ENCODE peak calls at places on chromosomes 2 and 18, in five cellular contexts. I is left cardiac atrium, R is mesendoderm, D is activated gamma-delta T cell, B is endothelial cell. Z is an unnamed sample.

GRCh38 chr2:64799592-64800252 is 146.0 kb upstream of the SERTAD2 start:
- DNase-seq in I (no peak), R (no peak), D (no peak), B (no peak), Z (no peak)

GRCh38 chr18:47683774-47684173 is 246.7 kb downstream of the SMAD2 start:
- DNase-seq in I (no peak), R (no peak), D (no peak), B (no peak), Z (no peak)

GRCh38 chr2:147909178-147909577 is 64.3 kb downstream of the ACVR2A start:
- DNase-seq in I (no peak), R (no peak), D (no peak), B (no peak), Z (no peak)

GRCh38 chr2:226336283-226336682 is 463.3 kb downstream of the IRS1 start:
- DNase-seq in I (no peak), R (no peak), D (no peak), B (no peak), Z (no peak)

GRCh38 chr2:231786177-231786916 is at the start of gene COPS7B:
- DNase-seq in I (peak), R (peak), D (peak), B (peak), Z (peak)

GRCh38 chr2:30693821-30694281 is 113.4 kb downstream of the CAPN13 start:
- DNase-seq in I (no peak), R (peak), D (no peak), B (no peak), Z (no peak)

GRCh38 chr2:149431337-149431736 is 101.0 kb downstream of the LYPD6 start:
- DNase-seq in I (no peak), R (no peak), D (no peak), B (no peak), Z (no peak)

GRCh38 chr2:65937379-65938160 is 497.4 kb upstream of the MEIS1 start:
- DNase-seq in I (no peak), R (no peak), D (no peak), B (no peak), Z (no peak)

GRCh38 chr2:85756822-85757435 is 3.1 kb downstream of the ATOH8 start:
- DNase-seq in I (no peak), R (no peak), D (no peak), B (no peak), Z (no peak)

GRCh38 chr2:132978840-132979239 is 308.8 kb upstream of the LYPD1 start:
- DNase-seq in I (no peak), R (no peak), D (no peak), B (no peak), Z (no peak)

GRCh38 chr2:59025157-59025757 is 784.1 kb upstream of the FANCL start:
- DNase-seq in I (peak), R (peak), D (no peak), B (peak), Z (peak)

GRCh38 chr2:60926751-60927568 is 45.6 kb downstream of the REL start:
- DNase-seq in I (no peak), R (no peak), D (no peak), B (no peak), Z (no peak)

GRCh38 chr2:208363485-208363884 is 43.1 kb upstream of the PTH2R start:
- DNase-seq in I (no peak), R (no peak), D (no peak), B (no peak), Z (no peak)

GRCh38 chr2:5976626-5977025 is 284.4 kb downstream of the SOX11 start:
- DNase-seq in I (no peak), R (peak), D (no peak), B (no peak), Z (no peak)

GRCh38 chr2:24124003-24124585 is 825 bp downstream of the FAM228B start:
- DNase-seq in I (no peak), R (no peak), D (no peak), B (no peak), Z (peak)

GRCh38 chr2:85133751-85134254 is 611 bp downstream of the TCF7L1 start:
- DNase-seq in I (peak), R (peak), D (no peak), B (peak), Z (peak)

GRCh38 chr18:27839141-27839540 is 337.8 kb downstream of the CDH2 start:
- DNase-seq in I (no peak), R (peak), D (no peak), B (no peak), Z (no peak)

GRCh38 chr2:233486778-233487552 is 79.6 kb downstream of the USP40 start:
- DNase-seq in I (no peak), R (no peak), D (no peak), B (no peak), Z (no peak)

GRCh38 chr18:8786766-8787670 is 81.7 kb downstream of the MTCL1 start:
- DNase-seq in I (no peak), R (no peak), D (no peak), B (no peak), Z (no peak)

GRCh38 chr2:134431837-134432437 is 178.1 kb downstream of the MGAT5 start:
- DNase-seq in I (no peak), R (peak), D (no peak), B (no peak), Z (no peak)

GRCh38 chr2:238163494-238164198 is 4.9 kb downstream of the ERFE start:
- DNase-seq in I (peak), R (no peak), D (no peak), B (no peak), Z (no peak)

GRCh38 chr2:47867205-47867604 is 39.1 kb downstream of the FBXO11 start:
- DNase-seq in I (no peak), R (no peak), D (no peak), B (no peak), Z (no peak)

GRCh38 chr18:57516068-57516467 is 70.4 kb downstream of the FECH start:
- DNase-seq in I (no peak), R (no peak), D (no peak), B (no peak), Z (no peak)

GRCh38 chr2:9807056-9807455 is 36.2 kb upstream of the TAF1B start:
- DNase-seq in I (no peak), R (no peak), D (no peak), B (no peak), Z (no peak)

GRCh38 chr2:55009277-55010055 is 40.8 kb downstream of the RTN4 start:
- DNase-seq in I (no peak), R (no peak), D (no peak), B (no peak), Z (no peak)

GRCh38 chr2:30711646-30712085 is 95.6 kb downstream of the CAPN13 start:
- DNase-seq in I (peak), R (peak), D (no peak), B (peak), Z (peak)

GRCh38 chr2:193231634-193232033 is 1036.9 kb upstream of the TMEFF2 start:
- DNase-seq in I (no peak), R (no peak), D (no peak), B (no peak), Z (no peak)

GRCh38 chr2:109523536-109524361 is 90.0 kb downstream of the SEPTIN10 start:
- DNase-seq in I (no peak), R (no peak), D (no peak), B (no peak), Z (no peak)

GRCh38 chr2:168336786-168337388 is 89.5 kb upstream of the STK39 start:
- DNase-seq in I (no peak), R (peak), D (no peak), B (no peak), Z (peak)

GRCh38 chr18:13831864-13832508 is 8.0 kb downstream of the MC5R start:
- DNase-seq in I (no peak), R (peak), D (no peak), B (peak), Z (peak)

GRCh38 chr2:112834379-112835014 is 2.1 kb downstream of the IL1B start:
- DNase-seq in I (no peak), R (no peak), D (no peak), B (no peak), Z (peak)

GRCh38 chr2:154527962-154528361 is 170.5 kb upstream of the KCNJ3 start:
- DNase-seq in I (no peak), R (no peak), D (no peak), B (no peak), Z (no peak)

GRCh38 chr2:203104273-203104672 is 89.6 kb downstream of the NBEAL1 start:
- DNase-seq in I (no peak), R (no peak), D (no peak), B (no peak), Z (no peak)

GRCh38 chr2:128493880-128494279 is 175.2 kb upstream of the HS6ST1 start:
- DNase-seq in I (no peak), R (no peak), D (no peak), B (no peak), Z (no peak)

GRCh38 chr2:73830871-73831401 is 2.2 kb downstream of the STAMBP start:
- DNase-seq in I (no peak), R (no peak), D (no peak), B (no peak), Z (no peak)

Z was measured in HAP-1.